ENCODE peak calls at places on chromosomes 2 and 18, in five cellular contexts. One of them, this sample, is unnamed.

GRCh38 chr18:27378396-27379094 is 193.4 kb upstream of the CHST9 start:
- DNase-seq in LNCaP clone FGC: no peak
- DNase-seq in Calu3: peak
- DNase-seq in tibial artery: no peak
- DNase-seq in A549: no peak
- DNase-seq in this sample: no peak

GRCh38 chr2:186493564-186494085 is 7.6 kb downstream of the ZC3H15 start:
- DNase-seq in A549: no peak
- DNase-seq in tibial artery: no peak
- DNase-seq in Calu3: no peak
- DNase-seq in LNCaP clone FGC: no peak
- DNase-seq in this sample: no peak

GRCh38 chr2:11292464-11293255 is 51.8 kb downstream of the ROCK2 start:
- DNase-seq in tibial artery: no peak
- DNase-seq in A549: peak
- DNase-seq in Calu3: no peak
- DNase-seq in LNCaP clone FGC: no peak
- DNase-seq in this sample: no peak

GRCh38 chr18:31526374-31526773 is 28.4 kb downstream of the DSG2 start:
- DNase-seq in Calu3: no peak
- DNase-seq in A549: no peak
- DNase-seq in LNCaP clone FGC: no peak
- DNase-seq in tibial artery: no peak
- DNase-seq in this sample: no peak

GRCh38 chr2:66324924-66325583 is 109.9 kb upstream of the MEIS1 start:
- DNase-seq in tibial artery: no peak
- DNase-seq in LNCaP clone FGC: no peak
- DNase-seq in A549: no peak
- DNase-seq in Calu3: no peak
- DNase-seq in this sample: no peak

GRCh38 chr2:17615728-17616351 is 75.3 kb downstream of the VSNL1 start:
- DNase-seq in A549: no peak
- DNase-seq in Calu3: peak
- DNase-seq in tibial artery: no peak
- DNase-seq in LNCaP clone FGC: no peak
- DNase-seq in this sample: no peak

GRCh38 chr2:72141881-72142742 is 5.5 kb downstream of the CYP26B1 start:
- DNase-seq in LNCaP clone FGC: no peak
- DNase-seq in Calu3: no peak
- DNase-seq in tibial artery: peak
- DNase-seq in A549: no peak
- DNase-seq in this sample: no peak

GRCh38 chr2:3654464-3655225 is 3.4 kb upstream of the ALLC start:
- DNase-seq in Calu3: no peak
- DNase-seq in A549: no peak
- DNase-seq in LNCaP clone FGC: no peak
- DNase-seq in tibial artery: no peak
- DNase-seq in this sample: no peak

GRCh38 chr2:240815761-240816583 is 4.0 kb downstream of the KIF1A start:
- DNase-seq in tibial artery: no peak
- DNase-seq in Calu3: no peak
- DNase-seq in A549: no peak
- DNase-seq in LNCaP clone FGC: no peak
- DNase-seq in this sample: no peak

GRCh38 chr2:159960413-159960812 is 102.0 kb downstream of the PLA2R1 start:
- DNase-seq in Calu3: peak
- DNase-seq in tibial artery: no peak
- DNase-seq in A549: peak
- DNase-seq in LNCaP clone FGC: no peak
- DNase-seq in this sample: no peak

GRCh38 chr2:132923787-132924186 is 253.8 kb upstream of the LYPD1 start:
- DNase-seq in tibial artery: no peak
- DNase-seq in A549: no peak
- DNase-seq in Calu3: no peak
- DNase-seq in LNCaP clone FGC: no peak
- DNase-seq in this sample: no peak

GRCh38 chr2:16321872-16322271 is 343.8 kb downstream of the CYRIA start:
- DNase-seq in tibial artery: no peak
- DNase-seq in LNCaP clone FGC: no peak
- DNase-seq in A549: no peak
- DNase-seq in Calu3: peak
- DNase-seq in this sample: no peak

GRCh38 chr18:68800075-68800474 is 2.2 kb downstream of the CCDC102B start:
- DNase-seq in tibial artery: no peak
- DNase-seq in Calu3: no peak
- DNase-seq in A549: no peak
- DNase-seq in LNCaP clone FGC: no peak
- DNase-seq in this sample: no peak

GRCh38 chr2:224268441-224268840 is 133.5 kb downstream of the FAM124B start:
- DNase-seq in LNCaP clone FGC: peak
- DNase-seq in tibial artery: no peak
- DNase-seq in Calu3: peak
- DNase-seq in A549: peak
- DNase-seq in this sample: no peak

GRCh38 chr18:22286576-22286975 is 117.2 kb downstream of the GATA6 start:
- DNase-seq in tibial artery: peak
- DNase-seq in Calu3: peak
- DNase-seq in A549: peak
- DNase-seq in LNCaP clone FGC: peak
- DNase-seq in this sample: no peak

GRCh38 chr18:59846814-59847490 is 52.8 kb upstream of the PMAIP1 start:
- DNase-seq in A549: peak
- DNase-seq in tibial artery: no peak
- DNase-seq in LNCaP clone FGC: no peak
- DNase-seq in Calu3: peak
- DNase-seq in this sample: no peak

GRCh38 chr2:82089518-82089917 is 1785.0 kb upstream of the LRRTM1 start:
- DNase-seq in tibial artery: no peak
- DNase-seq in Calu3: no peak
- DNase-seq in A549: no peak
- DNase-seq in LNCaP clone FGC: no peak
- DNase-seq in this sample: no peak

GRCh38 chr2:3422161-3422767 is 42.8 kb downstream of the TRAPPC12 start:
- DNase-seq in LNCaP clone FGC: no peak
- DNase-seq in A549: no peak
- DNase-seq in Calu3: no peak
- DNase-seq in tibial artery: no peak
- DNase-seq in this sample: no peak

GRCh38 chr2:127226520-127227263 is 6.6 kb upstream of the CYP27C1 start:
- DNase-seq in A549: peak
- DNase-seq in tibial artery: no peak
- DNase-seq in LNCaP clone FGC: peak
- DNase-seq in Calu3: peak
- DNase-seq in this sample: no peak

GRCh38 chr18:63439334-63439733 is 17.1 kb upstream of the VPS4B start:
- DNase-seq in LNCaP clone FGC: no peak
- DNase-seq in tibial artery: no peak
- DNase-seq in Calu3: peak
- DNase-seq in A549: peak
- DNase-seq in this sample: peak

GRCh38 chr2:29398384-29399237 is 283.4 kb downstream of the CLIP4 start:
- DNase-seq in tibial artery: no peak
- DNase-seq in LNCaP clone FGC: no peak
- DNase-seq in Calu3: no peak
- DNase-seq in A549: no peak
- DNase-seq in this sample: no peak

GRCh38 chr2:11330457-11331142 is 13.8 kb downstream of the ROCK2 start:
- DNase-seq in tibial artery: no peak
- DNase-seq in Calu3: no peak
- DNase-seq in LNCaP clone FGC: no peak
- DNase-seq in A549: no peak
- DNase-seq in this sample: no peak

GRCh38 chr2:172285010-172285621 is 142.3 kb upstream of the ITGA6 start:
- DNase-seq in Calu3: no peak
- DNase-seq in LNCaP clone FGC: no peak
- DNase-seq in tibial artery: no peak
- DNase-seq in A549: no peak
- DNase-seq in this sample: no peak

GRCh38 chr2:178810422-178810821 is 3.2 kb upstream of the TTN start:
- DNase-seq in tibial artery: no peak
- DNase-seq in LNCaP clone FGC: no peak
- DNase-seq in A549: no peak
- DNase-seq in Calu3: no peak
- DNase-seq in this sample: no peak

GRCh38 chr2:158990397-158991209 is 22.2 kb downstream of the TANC1 start:
- DNase-seq in LNCaP clone FGC: no peak
- DNase-seq in tibial artery: no peak
- DNase-seq in Calu3: no peak
- DNase-seq in A549: peak
- DNase-seq in this sample: no peak

GRCh38 chr2:205892141-205893064 is 193.6 kb downstream of the INO80D start:
- DNase-seq in tibial artery: no peak
- DNase-seq in LNCaP clone FGC: no peak
- DNase-seq in A549: no peak
- DNase-seq in Calu3: peak
- DNase-seq in this sample: no peak

GRCh38 chr2:202023904-202024266 is 9.8 kb upstream of the FZD7 start:
- DNase-seq in tibial artery: no peak
- DNase-seq in LNCaP clone FGC: no peak
- DNase-seq in Calu3: no peak
- DNase-seq in A549: no peak
- DNase-seq in this sample: no peak

GRCh38 chr2:150011336-150011735 is 423.8 kb upstream of the MMADHC start:
- DNase-seq in A549: no peak
- DNase-seq in Calu3: no peak
- DNase-seq in tibial artery: no peak
- DNase-seq in LNCaP clone FGC: no peak
- DNase-seq in this sample: no peak

GRCh38 chr2:118508282-118508681 is 339.2 kb downstream of the EN1 start:
- DNase-seq in LNCaP clone FGC: no peak
- DNase-seq in Calu3: no peak
- DNase-seq in tibial artery: no peak
- DNase-seq in A549: no peak
- DNase-seq in this sample: no peak

GRCh38 chr18:3032721-3033120 is 19.8 kb upstream of the LPIN2 start:
- DNase-seq in A549: no peak
- DNase-seq in Calu3: no peak
- DNase-seq in LNCaP clone FGC: no peak
- DNase-seq in tibial artery: no peak
- DNase-seq in this sample: no peak

GRCh38 chr2:120735750-120736170 is at the start of gene GLI2:
- DNase-seq in LNCaP clone FGC: peak
- DNase-seq in A549: peak
- DNase-seq in tibial artery: peak
- DNase-seq in Calu3: peak
- DNase-seq in this sample: no peak

GRCh38 chr2:96831679-96832078 is 12.1 kb downstream of the ANKRD23 start:
- DNase-seq in LNCaP clone FGC: no peak
- DNase-seq in A549: no peak
- DNase-seq in tibial artery: no peak
- DNase-seq in Calu3: no peak
- DNase-seq in this sample: no peak